ENCODE peak calls at places on chromosome 12, in seven cellular contexts. M is SK-N-SH, O is HCT116, D is HepG2, N is K562, A is GM12878, G is H1. X is an unnamed sample.

GRCh38 chr12:102522768-102523167 is 42.4 kb upstream of the IGF1 start:
- DNase-seq in M (no peak), O (no peak), D (peak), N (peak), A (no peak), G (no peak), X (peak)

GRCh38 chr12:59100585-59100984 is 180.3 kb upstream of the LRIG3 start:
- DNase-seq in M (no peak), O (no peak), D (no peak), N (no peak), A (no peak), G (no peak), X (no peak)

GRCh38 chr12:107514887-107515445 is 170.6 kb upstream of the PWP1 start:
- DNase-seq in M (no peak), O (no peak), D (peak), N (no peak), A (no peak), G (no peak), X (no peak)

GRCh38 chr12:27434673-27435565 is 11.6 kb upstream of the SMCO2 start:
- DNase-seq in M (peak), O (no peak), D (no peak), N (peak), A (no peak), G (no peak), X (peak)

GRCh38 chr12:42958271-42958674 is 368.7 kb upstream of the PRICKLE1 start:
- DNase-seq in M (no peak), O (no peak), D (no peak), N (no peak), A (no peak), G (no peak), X (no peak)

GRCh38 chr12:7581046-7581445 is 77.5 kb upstream of the CD163 start:
- DNase-seq in M (no peak), O (no peak), D (no peak), N (no peak), A (no peak), G (no peak), X (no peak)

GRCh38 chr12:49346659-49347306 is at the start of gene DNAJC22:
- DNase-seq in M (no peak), O (no peak), D (no peak), N (peak), A (no peak), G (peak), X (no peak)

GRCh38 chr12:124971603-124972002 is 17.3 kb downstream of the DHX37 start:
- DNase-seq in M (no peak), O (no peak), D (no peak), N (no peak), A (no peak), G (no peak), X (no peak)

GRCh38 chr12:124520258-124520657 is 47.2 kb downstream of the NCOR2 start:
- DNase-seq in M (no peak), O (no peak), D (peak), N (no peak), A (no peak), G (no peak), X (peak)

GRCh38 chr12:126369487-126370463 is 1304.5 kb downstream of the AACS start:
- DNase-seq in M (no peak), O (no peak), D (no peak), N (no peak), A (no peak), G (no peak), X (no peak)

GRCh38 chr12:54417712-54418440 is 1.2 kb downstream of the ITGA5 start:
- DNase-seq in M (peak), O (no peak), D (no peak), N (peak), A (no peak), G (no peak), X (no peak)

GRCh38 chr12:110636516-110636915 is 22.6 kb downstream of the TCTN1 start:
- DNase-seq in M (no peak), O (no peak), D (no peak), N (no peak), A (peak), G (no peak), X (no peak)

GRCh38 chr12:56007892-56008471 is 10.9 kb downstream of the SUOX start:
- DNase-seq in M (no peak), O (no peak), D (no peak), N (peak), A (no peak), G (no peak), X (peak)

GRCh38 chr12:92566448-92567040 is 136.2 kb upstream of the PLEKHG7 start:
- DNase-seq in M (no peak), O (no peak), D (no peak), N (no peak), A (no peak), G (no peak), X (no peak)

GRCh38 chr12:60830381-60830780 is 1234.6 kb downstream of the SLC16A7 start:
- DNase-seq in M (no peak), O (no peak), D (no peak), N (no peak), A (no peak), G (no peak), X (no peak)
- TF ChIP-seq JUND in M (no peak), O (no peak), D (no peak), N (no peak), A (no peak), G (no peak), X (no peak)

DNA sequence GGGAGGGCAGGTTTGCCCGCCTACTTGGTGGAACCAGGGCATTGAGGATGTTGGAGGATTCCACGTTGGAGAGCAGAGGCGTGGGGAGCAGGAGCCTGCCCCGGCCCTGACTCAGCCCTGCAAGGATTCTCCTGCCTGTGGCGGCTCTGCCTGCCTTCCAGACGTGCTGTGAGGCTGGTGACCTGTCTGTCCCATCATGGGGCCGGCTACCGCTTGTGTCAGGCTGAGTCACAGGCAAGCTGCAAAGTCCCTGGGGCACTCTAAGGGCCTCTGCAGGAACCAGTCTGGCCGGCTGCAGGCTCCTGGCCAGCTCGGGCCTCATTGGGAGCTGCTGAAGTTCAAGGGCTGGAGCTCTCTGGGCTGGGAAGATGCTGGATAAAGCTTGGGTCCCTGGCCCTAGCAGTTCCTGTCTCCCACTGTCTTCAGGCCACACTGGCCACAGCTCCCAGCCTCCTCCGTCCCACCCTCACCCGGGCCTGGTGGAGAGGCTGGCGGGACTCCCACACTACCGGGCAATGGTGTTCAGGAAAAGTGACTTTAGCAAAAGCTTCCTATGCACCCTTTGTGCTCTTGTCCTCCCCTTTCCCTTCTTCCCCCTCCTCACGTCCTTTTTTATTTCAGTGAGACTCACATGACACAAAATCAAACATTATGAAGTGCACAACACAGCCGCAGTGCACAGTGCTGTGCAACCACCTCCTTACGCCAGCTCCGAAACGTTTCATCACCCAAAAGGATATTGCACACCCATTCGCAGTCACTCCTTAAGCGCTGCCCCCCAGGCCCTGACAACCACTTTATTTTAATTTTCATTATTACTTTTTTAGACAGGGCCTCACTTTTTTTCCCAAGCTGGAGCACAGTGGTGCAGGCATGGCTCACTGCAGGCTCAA is 22.0 kb upstream of the ULK1 start:
- DNase-seq in M (peak), O (peak), D (no peak), N (no peak), A (no peak), G (no peak), X (peak)
- TF ChIP-seq JUND in M (no peak), O (peak), D (no peak), N (no peak), A (no peak), G (no peak), X (peak)

DNA sequence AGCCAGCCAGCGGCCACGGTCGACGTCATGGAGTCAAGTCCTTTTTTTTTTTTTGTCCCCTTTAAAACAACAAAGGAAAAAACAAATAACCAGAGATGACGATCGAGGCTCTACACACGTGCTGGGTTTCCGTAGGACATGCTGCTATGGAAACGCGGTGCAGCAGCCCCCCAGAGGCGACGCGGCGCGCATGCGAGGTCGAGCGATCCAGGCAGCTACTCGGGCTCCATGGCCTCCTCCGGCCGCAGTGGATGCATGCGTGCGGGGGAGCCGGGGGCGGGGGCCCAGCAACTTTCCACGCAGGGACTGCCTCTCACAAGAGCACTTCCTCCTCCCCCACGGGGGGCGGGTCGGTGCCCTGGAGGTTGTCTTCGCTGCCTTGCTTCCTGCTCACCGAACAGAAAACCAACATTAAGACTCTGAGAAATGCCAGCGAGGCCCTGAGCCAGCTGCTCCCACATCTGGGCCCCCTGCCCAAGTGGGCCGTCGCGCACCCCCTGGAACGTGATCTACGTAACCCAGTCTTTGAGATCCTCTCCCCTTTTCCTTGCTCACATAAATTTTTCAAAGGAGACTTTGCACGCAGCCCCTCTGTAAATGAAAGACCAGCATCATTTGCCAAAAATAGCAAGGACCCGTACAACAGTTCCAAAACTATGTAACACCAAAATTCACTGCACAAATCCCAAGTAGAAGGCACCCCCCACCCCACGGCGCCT is 30.7 kb downstream of the P2RX4 start:
- DNase-seq in M (no peak), O (no peak), D (no peak), N (peak), A (no peak), G (peak), X (no peak)
- TF ChIP-seq JUND in M (no peak), O (no peak), D (no peak), N (no peak), A (no peak), G (no peak), X (no peak)

DNA sequence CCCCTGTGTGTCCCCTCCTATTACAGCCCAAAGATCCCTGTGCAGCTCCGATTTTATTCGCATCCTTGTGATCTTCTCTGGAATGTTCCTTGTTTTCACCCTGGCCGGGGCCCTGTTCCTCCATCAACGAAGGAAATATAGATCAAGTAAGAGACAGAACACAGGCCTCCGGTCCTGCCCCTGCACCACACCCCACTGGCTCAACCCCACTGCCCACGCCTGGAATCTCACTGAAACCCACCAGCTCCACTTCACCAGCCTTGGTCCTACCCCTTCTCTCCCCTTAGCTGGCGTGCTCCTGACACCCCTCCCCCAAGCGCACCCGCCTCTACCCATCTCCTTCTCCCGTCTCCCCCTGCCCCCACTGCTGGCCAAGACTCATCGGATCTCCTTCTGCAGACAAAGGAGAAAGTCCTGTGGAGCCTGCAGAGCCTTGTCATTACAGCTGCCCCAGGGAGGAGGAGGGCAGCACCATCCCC is 934 bp upstream of the TAPBPL start:
- DNase-seq in M (no peak), O (no peak), D (no peak), N (no peak), A (no peak), G (no peak), X (no peak)
- TF ChIP-seq JUND in M (no peak), O (no peak), D (no peak), N (no peak), A (no peak), G (no peak), X (no peak)

GRCh38 chr12:51511546-51512260 is 79.3 kb upstream of the SCN8A start:
- DNase-seq in M (no peak), O (no peak), D (no peak), N (no peak), A (no peak), G (no peak), X (no peak)
- TF ChIP-seq JUND in M (no peak), O (no peak), D (no peak), N (no peak), A (no peak), G (no peak), X (no peak)

GRCh38 chr12:132886529-132887477 is 602 bp downstream of the CHFR start:
- DNase-seq in M (no peak), O (no peak), D (peak), N (peak), A (no peak), G (no peak), X (no peak)
- TF ChIP-seq JUND in M (no peak), O (no peak), D (no peak), N (no peak), A (no peak), G (no peak), X (no peak)

GRCh38 chr12:40446385-40446784 is 221.6 kb downstream of the LRRK2 start:
- DNase-seq in M (peak), O (peak), D (peak), N (peak), A (no peak), G (no peak), X (peak)
- TF ChIP-seq JUND in M (no peak), O (no peak), D (no peak), N (no peak), A (no peak), G (no peak), X (no peak)

X was measured in T47D.